ENCODE peak calls at places on chromosomes 12 and 14, in eight cellular contexts. One of them, this sample, is unnamed.

GRCh38 chr14:99571303-99571986 is 32.6 kb downstream of the CCDC85C start:
- DNase-seq in psoas muscle: no peak
- DNase-seq in stimulated activated CD4-positive, alpha-beta T cell treated with anti-CD3 and anti-CD28 coated beads, Interleukin-2, amount 100 ng/mL, for 24 hours: no peak
- DNase-seq in GF-D8: no peak
- DNase-seq in coronary artery: no peak
- DNase-seq in GM13977: no peak
- DNase-seq in GM10248: no peak
- DNase-seq in lung: no peak
- DNase-seq in this sample: no peak

GRCh38 chr14:59583755-59584154 is 7.1 kb upstream of the CCDC175 start:
- DNase-seq in coronary artery: no peak
- DNase-seq in stimulated activated CD4-positive, alpha-beta T cell treated with anti-CD3 and anti-CD28 coated beads, Interleukin-2, amount 100 ng/mL, for 24 hours: no peak
- DNase-seq in lung: no peak
- DNase-seq in psoas muscle: no peak
- DNase-seq in GM10248: no peak
- DNase-seq in GF-D8: no peak
- DNase-seq in GM13977: no peak
- DNase-seq in this sample: no peak

GRCh38 chr14:35336171-35337073 is 44.2 kb downstream of the PSMA6 start:
- DNase-seq in stimulated activated CD4-positive, alpha-beta T cell treated with anti-CD3 and anti-CD28 coated beads, Interleukin-2, amount 100 ng/mL, for 24 hours: no peak
- DNase-seq in GM10248: no peak
- DNase-seq in GF-D8: no peak
- DNase-seq in psoas muscle: peak
- DNase-seq in lung: peak
- DNase-seq in coronary artery: peak
- DNase-seq in GM13977: no peak
- DNase-seq in this sample: peak

GRCh38 chr12:124411953-124412645 is 117.2 kb downstream of the RFLNA start:
- DNase-seq in coronary artery: no peak
- DNase-seq in psoas muscle: no peak
- DNase-seq in lung: no peak
- DNase-seq in stimulated activated CD4-positive, alpha-beta T cell treated with anti-CD3 and anti-CD28 coated beads, Interleukin-2, amount 100 ng/mL, for 24 hours: no peak
- DNase-seq in GF-D8: no peak
- DNase-seq in GM10248: no peak
- DNase-seq in GM13977: no peak
- DNase-seq in this sample: no peak

GRCh38 chr12:29796823-29797263 is 13.1 kb upstream of the TMTC1 start:
- DNase-seq in GF-D8: no peak
- DNase-seq in GM13977: no peak
- DNase-seq in coronary artery: no peak
- DNase-seq in psoas muscle: no peak
- DNase-seq in lung: no peak
- DNase-seq in GM10248: no peak
- DNase-seq in stimulated activated CD4-positive, alpha-beta T cell treated with anti-CD3 and anti-CD28 coated beads, Interleukin-2, amount 100 ng/mL, for 24 hours: no peak
- DNase-seq in this sample: no peak

GRCh38 chr12:90209029-90209428 is 500.4 kb upstream of the ATP2B1 start:
- DNase-seq in GF-D8: no peak
- DNase-seq in GM10248: no peak
- DNase-seq in stimulated activated CD4-positive, alpha-beta T cell treated with anti-CD3 and anti-CD28 coated beads, Interleukin-2, amount 100 ng/mL, for 24 hours: no peak
- DNase-seq in coronary artery: no peak
- DNase-seq in lung: no peak
- DNase-seq in GM13977: no peak
- DNase-seq in psoas muscle: no peak
- DNase-seq in this sample: no peak

GRCh38 chr14:80278293-80279037 is 67.2 kb upstream of the DIO2 start:
- DNase-seq in coronary artery: no peak
- DNase-seq in psoas muscle: no peak
- DNase-seq in GM13977: no peak
- DNase-seq in GM10248: no peak
- DNase-seq in GF-D8: no peak
- DNase-seq in stimulated activated CD4-positive, alpha-beta T cell treated with anti-CD3 and anti-CD28 coated beads, Interleukin-2, amount 100 ng/mL, for 24 hours: no peak
- DNase-seq in lung: no peak
- DNase-seq in this sample: no peak

GRCh38 chr12:94980577-94980976 is 22.9 kb downstream of the NDUFA12 start:
- DNase-seq in lung: no peak
- DNase-seq in GF-D8: no peak
- DNase-seq in stimulated activated CD4-positive, alpha-beta T cell treated with anti-CD3 and anti-CD28 coated beads, Interleukin-2, amount 100 ng/mL, for 24 hours: no peak
- DNase-seq in GM13977: no peak
- DNase-seq in coronary artery: no peak
- DNase-seq in psoas muscle: no peak
- DNase-seq in GM10248: no peak
- DNase-seq in this sample: no peak

GRCh38 chr12:69024413-69024812 is 91.4 kb upstream of the CPM start:
- DNase-seq in lung: peak
- DNase-seq in GM10248: no peak
- DNase-seq in GF-D8: no peak
- DNase-seq in psoas muscle: no peak
- DNase-seq in coronary artery: no peak
- DNase-seq in GM13977: no peak
- DNase-seq in stimulated activated CD4-positive, alpha-beta T cell treated with anti-CD3 and anti-CD28 coated beads, Interleukin-2, amount 100 ng/mL, for 24 hours: no peak
- DNase-seq in this sample: no peak

GRCh38 chr14:101122114-101122854 is 218.8 kb upstream of the RTL1 start:
- DNase-seq in GF-D8: no peak
- DNase-seq in GM13977: no peak
- DNase-seq in coronary artery: peak
- DNase-seq in GM10248: no peak
- DNase-seq in stimulated activated CD4-positive, alpha-beta T cell treated with anti-CD3 and anti-CD28 coated beads, Interleukin-2, amount 100 ng/mL, for 24 hours: no peak
- DNase-seq in lung: peak
- DNase-seq in psoas muscle: peak
- DNase-seq in this sample: no peak

GRCh38 chr14:100375963-100376735 is 53.0 kb downstream of the SLC25A47 start:
- DNase-seq in GM13977: peak
- DNase-seq in lung: peak
- DNase-seq in stimulated activated CD4-positive, alpha-beta T cell treated with anti-CD3 and anti-CD28 coated beads, Interleukin-2, amount 100 ng/mL, for 24 hours: peak
- DNase-seq in GF-D8: peak
- DNase-seq in coronary artery: peak
- DNase-seq in GM10248: peak
- DNase-seq in psoas muscle: peak
- DNase-seq in this sample: peak

GRCh38 chr12:96249196-96250118 is 55.3 kb downstream of the ELK3 start:
- DNase-seq in GF-D8: no peak
- DNase-seq in stimulated activated CD4-positive, alpha-beta T cell treated with anti-CD3 and anti-CD28 coated beads, Interleukin-2, amount 100 ng/mL, for 24 hours: no peak
- DNase-seq in coronary artery: no peak
- DNase-seq in GM13977: no peak
- DNase-seq in lung: no peak
- DNase-seq in GM10248: peak
- DNase-seq in psoas muscle: peak
- DNase-seq in this sample: no peak

GRCh38 chr12:1810201-1810930 is 10.0 kb upstream of the LRTM2 start:
- DNase-seq in GF-D8: no peak
- DNase-seq in GM10248: no peak
- DNase-seq in coronary artery: no peak
- DNase-seq in GM13977: no peak
- DNase-seq in stimulated activated CD4-positive, alpha-beta T cell treated with anti-CD3 and anti-CD28 coated beads, Interleukin-2, amount 100 ng/mL, for 24 hours: no peak
- DNase-seq in lung: no peak
- DNase-seq in psoas muscle: peak
- DNase-seq in this sample: no peak

GRCh38 chr12:40098406-40099145 is 7.3 kb downstream of the SLC2A13 start:
- DNase-seq in GF-D8: no peak
- DNase-seq in psoas muscle: no peak
- DNase-seq in GM10248: no peak
- DNase-seq in coronary artery: no peak
- DNase-seq in GM13977: no peak
- DNase-seq in stimulated activated CD4-positive, alpha-beta T cell treated with anti-CD3 and anti-CD28 coated beads, Interleukin-2, amount 100 ng/mL, for 24 hours: no peak
- DNase-seq in lung: no peak
- DNase-seq in this sample: no peak

GRCh38 chr14:75254381-75254821 is 24.2 kb upstream of the FOS start:
- DNase-seq in GM13977: no peak
- DNase-seq in GF-D8: no peak
- DNase-seq in stimulated activated CD4-positive, alpha-beta T cell treated with anti-CD3 and anti-CD28 coated beads, Interleukin-2, amount 100 ng/mL, for 24 hours: no peak
- DNase-seq in coronary artery: no peak
- DNase-seq in lung: no peak
- DNase-seq in psoas muscle: peak
- DNase-seq in GM10248: no peak
- DNase-seq in this sample: no peak

GRCh38 chr14:70907996-70908917 is 998 bp downstream of the PCNX1 start:
- DNase-seq in lung: peak
- DNase-seq in stimulated activated CD4-positive, alpha-beta T cell treated with anti-CD3 and anti-CD28 coated beads, Interleukin-2, amount 100 ng/mL, for 24 hours: peak
- DNase-seq in psoas muscle: peak
- DNase-seq in coronary artery: peak
- DNase-seq in GF-D8: no peak
- DNase-seq in GM10248: peak
- DNase-seq in GM13977: peak
- DNase-seq in this sample: peak

GRCh38 chr12:30000401-30000800 is 216.7 kb upstream of the TMTC1 start:
- DNase-seq in lung: no peak
- DNase-seq in psoas muscle: no peak
- DNase-seq in GM13977: no peak
- DNase-seq in coronary artery: no peak
- DNase-seq in GM10248: no peak
- DNase-seq in GF-D8: no peak
- DNase-seq in stimulated activated CD4-positive, alpha-beta T cell treated with anti-CD3 and anti-CD28 coated beads, Interleukin-2, amount 100 ng/mL, for 24 hours: no peak
- DNase-seq in this sample: no peak

GRCh38 chr12:21561158-21561557 is 35.1 kb downstream of the SPX start:
- DNase-seq in psoas muscle: no peak
- DNase-seq in GM13977: no peak
- DNase-seq in GF-D8: no peak
- DNase-seq in stimulated activated CD4-positive, alpha-beta T cell treated with anti-CD3 and anti-CD28 coated beads, Interleukin-2, amount 100 ng/mL, for 24 hours: no peak
- DNase-seq in GM10248: no peak
- DNase-seq in coronary artery: no peak
- DNase-seq in lung: no peak
- DNase-seq in this sample: no peak

GRCh38 chr14:101707863-101708620 is 53.5 kb upstream of the PPP2R5C start:
- DNase-seq in stimulated activated CD4-positive, alpha-beta T cell treated with anti-CD3 and anti-CD28 coated beads, Interleukin-2, amount 100 ng/mL, for 24 hours: no peak
- DNase-seq in GM13977: no peak
- DNase-seq in psoas muscle: no peak
- DNase-seq in coronary artery: no peak
- DNase-seq in GF-D8: no peak
- DNase-seq in lung: peak
- DNase-seq in GM10248: no peak
- DNase-seq in this sample: peak

This sample was measured in right atrium auricular region.